ENCODE peak calls at places on chromosomes 2 and 18, in ten cellular contexts. W, V, Y, D, X, Q, I, O, R and C are unnamed samples.

GRCh38 chr2:10289891-10290290 is 12.8 kb upstream of the HPCAL1 start:
- DNase-seq in W (no peak), V (peak; percentile 42), Y (no peak), D (no peak), X (no peak), Q (no peak), I (peak; percentile 79), O (no peak), R (no peak), C (no peak)

GRCh38 chr2:122851972-122852531 is 1096.6 kb downstream of the TSN start:
- DNase-seq in W (no peak), V (no peak), Y (no peak), D (no peak), X (no peak), Q (no peak), I (no peak), O (no peak), R (no peak), C (no peak)

GRCh38 chr18:13598591-13598990 is 127.8 kb downstream of the FAM210A start:
- DNase-seq in W (no peak), V (no peak), Y (no peak), D (no peak), X (no peak), Q (no peak), I (no peak), O (no peak), R (no peak), C (no peak)

GRCh38 chr2:31877008-31877407 is 133.8 kb downstream of the MEMO1 start:
- DNase-seq in W (no peak), V (peak; percentile 2), Y (no peak), D (no peak), X (peak; percentile 63), Q (no peak), I (peak; percentile 18), O (no peak), R (no peak), C (no peak)

GRCh38 chr2:120763516-120763915 is 27.8 kb downstream of the GLI2 start:
- DNase-seq in W (no peak), V (no peak), Y (no peak), D (no peak), X (no peak), Q (no peak), I (no peak), O (no peak), R (no peak), C (no peak)

GRCh38 chr2:54724150-54724559 is 693 bp downstream of the EML6 start:
- DNase-seq in W (no peak), V (peak; percentile 35), Y (no peak), D (no peak), X (no peak), Q (no peak), I (no peak), O (no peak), R (no peak), C (no peak)

GRCh38 chr2:59733970-59734369 is 819.5 kb downstream of the BCL11A start:
- DNase-seq in W (no peak), V (no peak), Y (no peak), D (no peak), X (no peak), Q (no peak), I (no peak), O (no peak), R (no peak), C (no peak)

GRCh38 chr18:70491734-70492348 is 203.0 kb downstream of the SOCS6 start:
- DNase-seq in W (peak; percentile 60), V (peak; percentile 46), Y (peak; percentile 20), D (peak; percentile 64), X (peak; percentile 59), Q (no peak), I (peak; percentile 34), O (no peak), R (peak; percentile 2), C (no peak)

GRCh38 chr2:96824079-96824870 is 8.2 kb downstream of the CNNM3 start:
- DNase-seq in W (no peak), V (peak; percentile 65), Y (no peak), D (no peak), X (peak; percentile 77), Q (no peak), I (no peak), O (no peak), R (no peak), C (no peak)

GRCh38 chr2:181776336-181776735 is 96.0 kb upstream of the NEUROD1 start:
- DNase-seq in W (no peak), V (no peak), Y (no peak), D (no peak), X (no peak), Q (no peak), I (no peak), O (no peak), R (no peak), C (no peak)

GRCh38 chr2:216842634-216843033 is 17.2 kb downstream of the TNP1 start:
- DNase-seq in W (no peak), V (no peak), Y (peak; percentile 18), D (no peak), X (no peak), Q (peak; percentile 68), I (no peak), O (no peak), R (no peak), C (peak; percentile 10)

GRCh38 chr2:241636182-241636982 is 576 bp downstream of the THAP4 start:
- DNase-seq in W (no peak), V (peak; percentile 23), Y (peak; percentile 69), D (peak; percentile 64), X (peak; percentile 49), Q (peak; percentile 32), I (peak; percentile 49), O (no peak), R (peak; percentile 21), C (no peak)

GRCh38 chr2:203824653-203825052 is 42.9 kb upstream of the CTLA4 start:
- DNase-seq in W (no peak), V (no peak), Y (no peak), D (no peak), X (no peak), Q (no peak), I (no peak), O (no peak), R (no peak), C (no peak)

GRCh38 chr2:106602042-106602441 is 114.9 kb downstream of the CD8B2 start:
- DNase-seq in W (no peak), V (no peak), Y (no peak), D (no peak), X (no peak), Q (no peak), I (no peak), O (no peak), R (no peak), C (no peak)

GRCh38 chr18:80202264-80202998 is 44.9 kb downstream of the PARD6G start:
- DNase-seq in W (no peak), V (no peak), Y (no peak), D (peak; percentile 86), X (no peak), Q (no peak), I (no peak), O (peak; percentile 16), R (no peak), C (no peak)

GRCh38 chr18:3584266-3584665 is 134.3 kb downstream of the TGIF1 start:
- DNase-seq in W (no peak), V (no peak), Y (no peak), D (no peak), X (no peak), Q (no peak), I (no peak), O (no peak), R (no peak), C (no peak)